ENCODE peak calls at places on chromosomes 4 and X, in nine cellular contexts. One of them, this sample, is unnamed.

GRCh38 chrX:81528041-81528440 is 326.1 kb downstream of the SH3BGRL start:
- DNase-seq in germinal center: no peak
- DNase-seq in CD8-positive, alpha-beta memory T cell: no peak
- DNase-seq in neural progenitor cell: no peak
- DNase-seq in dermis blood vessel endothelial cell: no peak
- DNase-seq in NCI-H82: no peak
- DNase-seq in AG09309: no peak
- DNase-seq in stromal cell of bone marrow: no peak
- DNase-seq in progenitor cell of endocrine pancreas: no peak
- DNase-seq in this sample: no peak

GRCh38 chrX:131270085-131270484 is 19.0 kb downstream of the IGSF1 start:
- DNase-seq in NCI-H82: no peak
- DNase-seq in dermis blood vessel endothelial cell: no peak
- DNase-seq in progenitor cell of endocrine pancreas: no peak
- DNase-seq in AG09309: no peak
- DNase-seq in CD8-positive, alpha-beta memory T cell: no peak
- DNase-seq in neural progenitor cell: no peak
- DNase-seq in stromal cell of bone marrow: no peak
- DNase-seq in germinal center: no peak
- DNase-seq in this sample: no peak

GRCh38 chr4:168411318-168412150 is 68.8 kb downstream of the DDX60L start:
- DNase-seq in germinal center: no peak
- DNase-seq in CD8-positive, alpha-beta memory T cell: no peak
- DNase-seq in dermis blood vessel endothelial cell: no peak
- DNase-seq in stromal cell of bone marrow: no peak
- DNase-seq in NCI-H82: no peak
- DNase-seq in progenitor cell of endocrine pancreas: no peak
- DNase-seq in AG09309: no peak
- DNase-seq in neural progenitor cell: no peak
- DNase-seq in this sample: no peak

GRCh38 chr4:104493071-104493831 is 1.4 kb downstream of the CXXC4 start:
- DNase-seq in stromal cell of bone marrow: no peak
- DNase-seq in AG09309: no peak
- DNase-seq in neural progenitor cell: peak; percentile 55
- DNase-seq in germinal center: no peak
- DNase-seq in CD8-positive, alpha-beta memory T cell: no peak
- DNase-seq in NCI-H82: peak; percentile 75
- DNase-seq in progenitor cell of endocrine pancreas: no peak
- DNase-seq in dermis blood vessel endothelial cell: no peak
- DNase-seq in this sample: no peak

GRCh38 chrX:54825716-54826428 is 18.3 kb downstream of the MAGED2 start:
- DNase-seq in CD8-positive, alpha-beta memory T cell: no peak
- DNase-seq in progenitor cell of endocrine pancreas: no peak
- DNase-seq in NCI-H82: peak; percentile 18
- DNase-seq in stromal cell of bone marrow: no peak
- DNase-seq in AG09309: no peak
- DNase-seq in dermis blood vessel endothelial cell: no peak
- DNase-seq in germinal center: no peak
- DNase-seq in neural progenitor cell: no peak
- DNase-seq in this sample: no peak

GRCh38 chrX:118772051-118772450 is 44.6 kb downstream of the IL13RA1 start:
- DNase-seq in stromal cell of bone marrow: no peak
- DNase-seq in AG09309: no peak
- DNase-seq in neural progenitor cell: no peak
- DNase-seq in progenitor cell of endocrine pancreas: no peak
- DNase-seq in CD8-positive, alpha-beta memory T cell: no peak
- DNase-seq in dermis blood vessel endothelial cell: no peak
- DNase-seq in germinal center: no peak
- DNase-seq in NCI-H82: no peak
- DNase-seq in this sample: no peak

GRCh38 chr4:163681208-163681821 is 186.8 kb downstream of the TMA16 start:
- DNase-seq in AG09309: no peak
- DNase-seq in neural progenitor cell: peak; percentile 78
- DNase-seq in CD8-positive, alpha-beta memory T cell: no peak
- DNase-seq in germinal center: peak; percentile 54
- DNase-seq in dermis blood vessel endothelial cell: peak; percentile 2
- DNase-seq in NCI-H82: peak; percentile 72
- DNase-seq in stromal cell of bone marrow: no peak
- DNase-seq in progenitor cell of endocrine pancreas: no peak
- DNase-seq in this sample: peak; percentile 56

GRCh38 chr4:113069212-113069892 is 19.9 kb downstream of the ANK2 start:
- DNase-seq in CD8-positive, alpha-beta memory T cell: no peak
- DNase-seq in dermis blood vessel endothelial cell: no peak
- DNase-seq in progenitor cell of endocrine pancreas: no peak
- DNase-seq in neural progenitor cell: no peak
- DNase-seq in NCI-H82: peak; percentile 84
- DNase-seq in germinal center: no peak
- DNase-seq in AG09309: no peak
- DNase-seq in stromal cell of bone marrow: peak; percentile 33
- DNase-seq in this sample: no peak

GRCh38 chrX:57595381-57595811 is 3.6 kb downstream of the ZXDB start:
- DNase-seq in germinal center: no peak
- DNase-seq in neural progenitor cell: no peak
- DNase-seq in stromal cell of bone marrow: no peak
- DNase-seq in NCI-H82: no peak
- DNase-seq in dermis blood vessel endothelial cell: peak; percentile 49
- DNase-seq in progenitor cell of endocrine pancreas: no peak
- DNase-seq in AG09309: peak; percentile 44
- DNase-seq in CD8-positive, alpha-beta memory T cell: no peak
- DNase-seq in this sample: no peak

GRCh38 chr4:68372588-68372987 is 22.7 kb upstream of the YTHDC1 start:
- DNase-seq in NCI-H82: no peak
- DNase-seq in dermis blood vessel endothelial cell: no peak
- DNase-seq in progenitor cell of endocrine pancreas: no peak
- DNase-seq in AG09309: no peak
- DNase-seq in stromal cell of bone marrow: no peak
- DNase-seq in CD8-positive, alpha-beta memory T cell: no peak
- DNase-seq in neural progenitor cell: no peak
- DNase-seq in germinal center: no peak
- DNase-seq in this sample: no peak

GRCh38 chr4:76694056-76694455 is 203.9 kb downstream of the SOWAHB start:
- DNase-seq in progenitor cell of endocrine pancreas: no peak
- DNase-seq in germinal center: no peak
- DNase-seq in CD8-positive, alpha-beta memory T cell: no peak
- DNase-seq in stromal cell of bone marrow: no peak
- DNase-seq in AG09309: no peak
- DNase-seq in neural progenitor cell: no peak
- DNase-seq in dermis blood vessel endothelial cell: no peak
- DNase-seq in NCI-H82: no peak
- DNase-seq in this sample: no peak

GRCh38 chr4:183987987-183988392 is 82.9 kb downstream of the STOX2 start:
- DNase-seq in germinal center: no peak
- DNase-seq in stromal cell of bone marrow: peak; percentile 76
- DNase-seq in progenitor cell of endocrine pancreas: no peak
- DNase-seq in dermis blood vessel endothelial cell: peak; percentile 43
- DNase-seq in AG09309: peak; percentile 47
- DNase-seq in neural progenitor cell: peak; percentile 86
- DNase-seq in CD8-positive, alpha-beta memory T cell: no peak
- DNase-seq in NCI-H82: peak; percentile 4
- DNase-seq in this sample: peak; percentile 62

GRCh38 chr4:1230971-1231636 is 17.8 kb downstream of the CTBP1 start:
- DNase-seq in germinal center: no peak
- DNase-seq in stromal cell of bone marrow: no peak
- DNase-seq in neural progenitor cell: no peak
- DNase-seq in dermis blood vessel endothelial cell: no peak
- DNase-seq in AG09309: no peak
- DNase-seq in progenitor cell of endocrine pancreas: no peak
- DNase-seq in NCI-H82: no peak
- DNase-seq in CD8-positive, alpha-beta memory T cell: no peak
- DNase-seq in this sample: no peak

GRCh38 chr4:171101845-171102244 is 711.4 kb upstream of the GALNTL6 start:
- DNase-seq in NCI-H82: no peak
- DNase-seq in AG09309: no peak
- DNase-seq in neural progenitor cell: no peak
- DNase-seq in stromal cell of bone marrow: no peak
- DNase-seq in dermis blood vessel endothelial cell: no peak
- DNase-seq in CD8-positive, alpha-beta memory T cell: no peak
- DNase-seq in progenitor cell of endocrine pancreas: no peak
- DNase-seq in germinal center: no peak
- DNase-seq in this sample: no peak

GRCh38 chr4:73589261-73589847 is 30.9 kb downstream of the RASSF6 start:
- DNase-seq in neural progenitor cell: no peak
- DNase-seq in dermis blood vessel endothelial cell: no peak
- DNase-seq in progenitor cell of endocrine pancreas: no peak
- DNase-seq in NCI-H82: no peak
- DNase-seq in germinal center: peak; percentile 22
- DNase-seq in CD8-positive, alpha-beta memory T cell: no peak
- DNase-seq in stromal cell of bone marrow: peak; percentile 85
- DNase-seq in AG09309: peak; percentile 47
- DNase-seq in this sample: no peak

GRCh38 chr4:112857461-112857860 is 192.0 kb upstream of the ANK2 start:
- DNase-seq in dermis blood vessel endothelial cell: peak; percentile 20
- DNase-seq in progenitor cell of endocrine pancreas: no peak
- DNase-seq in NCI-H82: no peak
- DNase-seq in AG09309: peak; percentile 79
- DNase-seq in CD8-positive, alpha-beta memory T cell: no peak
- DNase-seq in neural progenitor cell: no peak
- DNase-seq in stromal cell of bone marrow: peak; percentile 84
- DNase-seq in germinal center: no peak
- DNase-seq in this sample: peak; percentile 16

GRCh38 chr4:17447675-17448298 is 64.1 kb downstream of the QDPR start:
- DNase-seq in NCI-H82: peak; percentile 70
- DNase-seq in dermis blood vessel endothelial cell: peak; percentile 82
- DNase-seq in CD8-positive, alpha-beta memory T cell: no peak
- DNase-seq in progenitor cell of endocrine pancreas: peak; percentile 26
- DNase-seq in AG09309: peak; percentile 61
- DNase-seq in germinal center: peak; percentile 46
- DNase-seq in stromal cell of bone marrow: peak; percentile 68
- DNase-seq in neural progenitor cell: peak; percentile 84
- DNase-seq in this sample: peak; percentile 66

GRCh38 chr4:1290165-1290977 is 680 bp downstream of the MAEA start:
- DNase-seq in NCI-H82: no peak
- DNase-seq in neural progenitor cell: no peak
- DNase-seq in dermis blood vessel endothelial cell: peak; percentile 32
- DNase-seq in stromal cell of bone marrow: no peak
- DNase-seq in CD8-positive, alpha-beta memory T cell: no peak
- DNase-seq in progenitor cell of endocrine pancreas: no peak
- DNase-seq in germinal center: peak; percentile 46
- DNase-seq in AG09309: no peak
- DNase-seq in this sample: no peak

GRCh38 chr4:153065286-153065685 is 129.2 kb downstream of the FHDC1 start:
- DNase-seq in NCI-H82: no peak
- DNase-seq in AG09309: no peak
- DNase-seq in progenitor cell of endocrine pancreas: no peak
- DNase-seq in CD8-positive, alpha-beta memory T cell: no peak
- DNase-seq in stromal cell of bone marrow: no peak
- DNase-seq in germinal center: no peak
- DNase-seq in neural progenitor cell: no peak
- DNase-seq in dermis blood vessel endothelial cell: no peak
- DNase-seq in this sample: no peak

GRCh38 chr4:69156913-69157312 is 57.6 kb downstream of the UGT2B11 start:
- DNase-seq in dermis blood vessel endothelial cell: no peak
- DNase-seq in stromal cell of bone marrow: no peak
- DNase-seq in progenitor cell of endocrine pancreas: no peak
- DNase-seq in germinal center: no peak
- DNase-seq in NCI-H82: peak; percentile 26
- DNase-seq in AG09309: no peak
- DNase-seq in CD8-positive, alpha-beta memory T cell: no peak
- DNase-seq in neural progenitor cell: peak; percentile 12
- DNase-seq in this sample: peak; percentile 7

GRCh38 chr4:174018236-174018635 is 265.2 kb downstream of the FBXO8 start:
- DNase-seq in AG09309: no peak
- DNase-seq in NCI-H82: no peak
- DNase-seq in stromal cell of bone marrow: no peak
- DNase-seq in germinal center: no peak
- DNase-seq in CD8-positive, alpha-beta memory T cell: no peak
- DNase-seq in neural progenitor cell: no peak
- DNase-seq in progenitor cell of endocrine pancreas: no peak
- DNase-seq in dermis blood vessel endothelial cell: no peak
- DNase-seq in this sample: no peak

GRCh38 chrX:1435241-1435900 is 17.3 kb downstream of the ASMTL start:
- DNase-seq in dermis blood vessel endothelial cell: no peak
- DNase-seq in stromal cell of bone marrow: no peak
- DNase-seq in AG09309: no peak
- DNase-seq in progenitor cell of endocrine pancreas: no peak
- DNase-seq in CD8-positive, alpha-beta memory T cell: no peak
- DNase-seq in NCI-H82: no peak
- DNase-seq in germinal center: no peak
- DNase-seq in neural progenitor cell: no peak
- DNase-seq in this sample: no peak

GRCh38 chr4:74543247-74543670 is 98.3 kb downstream of the AREG start:
- DNase-seq in NCI-H82: no peak
- DNase-seq in AG09309: no peak
- DNase-seq in progenitor cell of endocrine pancreas: no peak
- DNase-seq in CD8-positive, alpha-beta memory T cell: no peak
- DNase-seq in stromal cell of bone marrow: no peak
- DNase-seq in dermis blood vessel endothelial cell: peak; percentile 40
- DNase-seq in germinal center: no peak
- DNase-seq in neural progenitor cell: no peak
- DNase-seq in this sample: no peak

GRCh38 chr4:89447543-89447942 is 139.9 kb upstream of the GPRIN3 start:
- DNase-seq in AG09309: no peak
- DNase-seq in progenitor cell of endocrine pancreas: no peak
- DNase-seq in stromal cell of bone marrow: no peak
- DNase-seq in neural progenitor cell: no peak
- DNase-seq in NCI-H82: no peak
- DNase-seq in dermis blood vessel endothelial cell: no peak
- DNase-seq in germinal center: no peak
- DNase-seq in CD8-positive, alpha-beta memory T cell: no peak
- DNase-seq in this sample: no peak

GRCh38 chr4:40995850-40996249 is 218.5 kb downstream of the APBB2 start:
- DNase-seq in neural progenitor cell: no peak
- DNase-seq in CD8-positive, alpha-beta memory T cell: no peak
- DNase-seq in germinal center: no peak
- DNase-seq in dermis blood vessel endothelial cell: no peak
- DNase-seq in AG09309: peak; percentile 35
- DNase-seq in progenitor cell of endocrine pancreas: no peak
- DNase-seq in stromal cell of bone marrow: no peak
- DNase-seq in NCI-H82: no peak
- DNase-seq in this sample: no peak

GRCh38 chr4:13527983-13528822 is 16.1 kb downstream of the NKX3-2 start:
- DNase-seq in germinal center: peak; percentile 25
- DNase-seq in progenitor cell of endocrine pancreas: no peak
- DNase-seq in AG09309: no peak
- DNase-seq in CD8-positive, alpha-beta memory T cell: no peak
- DNase-seq in NCI-H82: no peak
- DNase-seq in dermis blood vessel endothelial cell: no peak
- DNase-seq in neural progenitor cell: no peak
- DNase-seq in stromal cell of bone marrow: no peak
- DNase-seq in this sample: no peak

GRCh38 chrX:29870608-29871007 is 344.8 kb upstream of the MAGEB2 start:
- DNase-seq in AG09309: no peak
- DNase-seq in germinal center: no peak
- DNase-seq in NCI-H82: no peak
- DNase-seq in CD8-positive, alpha-beta memory T cell: no peak
- DNase-seq in stromal cell of bone marrow: no peak
- DNase-seq in progenitor cell of endocrine pancreas: no peak
- DNase-seq in dermis blood vessel endothelial cell: no peak
- DNase-seq in neural progenitor cell: no peak
- DNase-seq in this sample: no peak

GRCh38 chrX:153441296-153441695 is 4.6 kb downstream of the TREX2 start:
- DNase-seq in progenitor cell of endocrine pancreas: no peak
- DNase-seq in dermis blood vessel endothelial cell: no peak
- DNase-seq in stromal cell of bone marrow: no peak
- DNase-seq in AG09309: no peak
- DNase-seq in CD8-positive, alpha-beta memory T cell: no peak
- DNase-seq in neural progenitor cell: no peak
- DNase-seq in germinal center: no peak
- DNase-seq in NCI-H82: no peak
- DNase-seq in this sample: no peak

GRCh38 chr4:3807311-3807710 is 41.1 kb downstream of the ADRA2C start:
- DNase-seq in neural progenitor cell: no peak
- DNase-seq in germinal center: no peak
- DNase-seq in progenitor cell of endocrine pancreas: no peak
- DNase-seq in AG09309: no peak
- DNase-seq in NCI-H82: peak; percentile 29
- DNase-seq in dermis blood vessel endothelial cell: no peak
- DNase-seq in stromal cell of bone marrow: no peak
- DNase-seq in CD8-positive, alpha-beta memory T cell: no peak
- DNase-seq in this sample: no peak

GRCh38 chrX:118254611-118255010 is 91.3 kb upstream of the WDR44 start:
- DNase-seq in progenitor cell of endocrine pancreas: peak; percentile 44
- DNase-seq in CD8-positive, alpha-beta memory T cell: peak; percentile 1
- DNase-seq in germinal center: peak; percentile 7
- DNase-seq in stromal cell of bone marrow: peak; percentile 26
- DNase-seq in neural progenitor cell: peak; percentile 60
- DNase-seq in dermis blood vessel endothelial cell: peak; percentile 61
- DNase-seq in AG09309: no peak
- DNase-seq in NCI-H82: peak; percentile 78
- DNase-seq in this sample: peak; percentile 34

This sample was measured in iPS-NIHi11.